ENCODE peak calls at places on chromosomes 7 and 10, in six cellular contexts. O, Q, L, E, F and H are unnamed samples.

GRCh38 chr10:6035926-6036575 is 26.1 kb downstream of the IL2RA start:
- DNase-seq in L (no peak), E (no peak), O (no peak), F (no peak), Q (no peak), H (peak; percentile 45)

GRCh38 chr7:27435461-27435860 is 192.9 kb downstream of the EVX1 start:
- DNase-seq in Q (no peak), F (peak; percentile 48), L (no peak), O (no peak), E (no peak), H (no peak)

GRCh38 chr10:5833814-5834213 is 20.6 kb upstream of the GDI2 start:
- DNase-seq in E (no peak), L (no peak), O (no peak), Q (no peak), F (no peak), H (no peak)

GRCh38 chr10:71748671-71749191 is 24.6 kb downstream of the VSIR start:
- DNase-seq in Q (no peak), E (no peak), O (no peak), F (no peak), L (no peak), H (no peak)

GRCh38 chr10:5812283-5813090 is 747 bp downstream of the GDI2 start:
- DNase-seq in E (peak; percentile 36), O (no peak), L (no peak), F (no peak), Q (peak; percentile 32), H (peak; percentile 72)

GRCh38 chr10:70851597-70852475 is 36.1 kb downstream of the SGPL1 start:
- DNase-seq in Q (no peak), L (no peak), E (no peak), F (no peak), O (no peak), H (no peak)

GRCh38 chr7:94289071-94289470 is 105.6 kb upstream of the COL1A2 start:
- DNase-seq in L (peak; percentile 55), F (peak; percentile 83), E (peak; percentile 64), Q (peak; percentile 41), O (peak; percentile 57), H (peak; percentile 77)

GRCh38 chr10:5775705-5776104 is 37.5 kb downstream of the GDI2 start:
- DNase-seq in E (no peak), F (no peak), L (no peak), O (no peak), Q (no peak), H (no peak)

GRCh38 chr7:35839860-35840854 is 39.3 kb downstream of the SEPTIN7 start:
- DNase-seq in Q (no peak), O (no peak), F (peak; percentile 77), L (no peak), E (peak; percentile 9), H (no peak)

GRCh38 chr10:131494451-131494850 is 182.9 kb upstream of the TCERG1L start:
- DNase-seq in O (no peak), E (no peak), L (no peak), Q (no peak), F (no peak), H (no peak)

GRCh38 chr10:61084493-61084892 is 140.5 kb upstream of the RHOBTB1 start:
- DNase-seq in O (no peak), L (no peak), F (no peak), Q (no peak), E (no peak), H (no peak)

DNA sequence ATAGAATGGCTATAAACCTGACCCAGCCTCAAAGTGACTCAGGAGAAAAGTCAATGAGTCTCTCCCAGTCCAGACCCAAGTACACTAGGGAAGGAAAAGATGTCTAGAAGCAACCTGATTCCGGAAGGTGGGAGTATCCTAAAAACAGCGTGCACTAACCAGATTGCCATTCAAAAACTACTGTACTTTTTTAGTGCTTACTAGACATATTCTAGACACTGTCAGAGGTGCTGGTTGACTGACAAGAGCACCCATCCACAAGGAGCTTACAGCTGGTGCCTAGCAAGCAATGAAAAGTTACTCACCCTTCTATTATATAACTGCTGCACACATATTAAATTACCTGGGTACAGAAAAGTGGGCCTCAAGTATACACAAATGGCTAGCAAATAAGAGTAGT is 81.0 kb downstream of the SIRT1 start:
- DNase-seq in L (no peak), F (no peak), O (no peak), Q (no peak), E (no peak), H (no peak)
- TF ChIP-seq CTCF in L (no peak), F (no peak), O (no peak), Q (no peak), E (no peak), H (no peak)

GRCh38 chr10:94362360-94363250 is at the start of gene NOC3L:
- DNase-seq in E (peak; percentile 95), Q (peak; percentile 96), F (peak; percentile 95), O (peak; percentile 97), L (peak; percentile 86), H (peak; percentile 98)
- TF ChIP-seq CTCF in E (peak; percentile 63), Q (peak; percentile 99), F (peak; percentile 94), O (peak; percentile 82), L (peak; percentile 88), H (peak; percentile 89)

GRCh38 chr7:87878208-87878735 is 2.0 kb downstream of the DBF4 start:
- DNase-seq in E (no peak), L (no peak), Q (no peak), F (peak; percentile 12), O (no peak), H (no peak)
- TF ChIP-seq CTCF in E (no peak), L (no peak), Q (no peak), F (no peak), O (no peak), H (no peak)

DNA sequence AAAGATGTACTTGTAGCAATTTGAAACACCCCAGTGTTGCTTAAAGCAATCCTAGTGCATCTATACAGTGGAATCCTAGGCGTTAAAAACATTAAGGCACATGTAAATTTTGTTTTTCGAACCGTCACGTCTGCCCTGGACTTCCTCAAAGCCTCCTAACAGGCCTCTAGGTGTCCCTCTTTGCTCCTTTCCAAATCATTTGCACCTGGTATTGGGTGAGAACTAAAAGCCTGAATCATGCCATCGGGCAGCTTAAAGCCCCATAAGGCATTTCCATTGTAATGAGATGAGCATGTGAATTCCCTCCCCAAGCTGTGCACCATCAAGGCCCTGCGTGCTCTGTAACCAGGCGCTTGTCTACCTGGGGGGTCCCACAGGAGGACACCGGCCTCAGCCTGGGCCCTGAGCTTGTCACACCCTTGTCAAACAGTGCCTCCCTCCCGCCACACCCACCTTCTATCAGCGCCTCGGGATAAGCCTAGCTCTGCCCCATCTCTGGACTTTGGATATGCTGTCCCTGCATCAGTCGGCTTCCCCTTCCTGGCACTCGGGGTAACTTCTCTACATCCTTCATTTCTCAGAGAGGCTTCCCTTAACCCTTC is 89.2 kb downstream of the WDR11 start:
- DNase-seq in O (no peak), Q (no peak), L (no peak), F (no peak), E (no peak), H (no peak)
- TF ChIP-seq CTCF in O (no peak), Q (peak; percentile 10), L (no peak), F (no peak), E (no peak), H (no peak)

GRCh38 chr10:79274279-79275104 is 72.8 kb upstream of the PPIF start:
- DNase-seq in Q (no peak), O (no peak), L (no peak), E (no peak), F (peak; percentile 45), H (no peak)
- TF ChIP-seq CTCF in Q (no peak), O (no peak), L (no peak), E (no peak), F (peak; percentile 21), H (no peak)

GRCh38 chr10:123665371-123666286 is 526 bp upstream of the GPR26 start:
- DNase-seq in L (no peak), O (no peak), E (no peak), F (no peak), Q (no peak), H (no peak)

GRCh38 chr10:123666318-123667291 is at the start of gene GPR26:
- DNase-seq in L (no peak), E (no peak), O (no peak), F (no peak), Q (peak; percentile 19), H (no peak)

DNA sequence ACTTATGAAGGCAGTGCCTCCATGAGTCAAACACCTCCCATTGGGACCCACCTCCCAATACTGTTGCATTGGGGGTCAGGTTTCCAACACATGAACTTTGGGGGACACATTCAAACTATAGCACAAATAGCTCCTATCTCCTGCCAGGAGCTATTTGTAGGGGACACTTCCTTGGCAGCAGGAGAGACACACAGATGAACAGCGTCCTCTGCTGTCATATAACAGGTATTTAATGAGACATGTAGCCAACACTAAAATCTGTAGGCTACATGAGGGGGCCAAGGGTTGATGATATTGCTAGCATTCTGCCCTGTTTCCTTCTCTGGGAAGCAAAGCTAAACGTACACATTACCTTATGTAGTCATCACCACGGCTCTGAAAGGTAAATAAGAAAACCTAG is 2.6 kb upstream of the GPR26 start:
- DNase-seq in E (no peak), F (no peak), O (no peak), L (no peak), Q (no peak), H (no peak)
- TF ChIP-seq CTCF in E (no peak), F (peak; percentile 42), O (no peak), L (no peak), Q (no peak), H (no peak)

DNA sequence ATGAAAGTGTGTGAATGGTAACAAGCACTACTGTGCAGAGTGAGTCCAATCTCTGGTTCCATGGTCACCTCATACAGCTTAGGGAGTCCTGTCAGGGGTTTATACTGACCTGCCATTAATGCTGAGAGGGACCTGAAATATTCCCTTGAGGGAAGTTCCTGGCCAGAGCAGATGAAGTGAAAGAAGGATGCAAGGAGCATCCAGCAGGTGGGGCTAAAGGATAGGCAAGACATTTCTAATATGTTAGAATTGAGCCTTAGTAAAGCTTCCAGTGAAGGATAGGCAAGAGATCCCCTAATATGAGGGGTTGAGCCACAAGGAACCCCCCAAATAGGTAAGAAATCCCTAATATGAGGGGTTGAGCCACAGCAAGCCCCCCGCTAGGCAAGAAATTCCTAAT is 25.5 kb upstream of the FAM221A start:
- DNase-seq in E (peak; percentile 13), F (no peak), Q (no peak), O (no peak), L (no peak), H (no peak)
- TF ChIP-seq CTCF in E (peak; percentile 22), F (peak; percentile 57), Q (no peak), O (no peak), L (peak; percentile 9), H (peak; percentile 60)

GRCh38 chr10:115949282-115949844 is 323.6 kb downstream of the GFRA1 start:
- DNase-seq in Q (no peak), F (no peak), O (no peak), E (no peak), L (no peak), H (no peak)

GRCh38 chr10:115945696-115946445 is 327.1 kb downstream of the GFRA1 start:
- DNase-seq in Q (no peak), O (no peak), E (no peak), F (no peak), L (no peak), H (no peak)

GRCh38 chr10:115950320-115950719 is 322.7 kb downstream of the GFRA1 start:
- DNase-seq in F (no peak), O (no peak), Q (no peak), L (no peak), E (no peak), H (no peak)

GRCh38 chr10:115947104-115947503 is 325.9 kb downstream of the GFRA1 start:
- DNase-seq in E (no peak), Q (no peak), L (peak; percentile 34), F (peak; percentile 42), O (no peak), H (no peak)

GRCh38 chr10:115948415-115948814 is 324.6 kb downstream of the GFRA1 start:
- DNase-seq in L (no peak), F (peak; percentile 20), O (no peak), E (no peak), Q (no peak), H (no peak)
- TF ChIP-seq CTCF in L (no peak), F (peak; percentile 72), O (no peak), E (no peak), Q (peak; percentile 44), H (peak; percentile 57)